ENCODE peak calls at places on chromosomes 3 and 15, in five cellular contexts. One of them, this sample, is unnamed. For H3K36me3, the result is how much of the 10 kb centered on the place peaks cover.

GRCh38 chr3:72520690-72521308 is 327.4 kb downstream of the SHQ1 start:
- DNase-seq in CD8-positive, alpha-beta memory T cell: no peak
- DNase-seq in astrocyte: peak
- DNase-seq in ascending aorta: no peak
- DNase-seq in fibroblast of lung: peak
- DNase-seq in this sample: no peak

GRCh38 chr3:61583890-61584289 is 22.5 kb downstream of the PTPRG start:
- DNase-seq in CD8-positive, alpha-beta memory T cell: no peak
- DNase-seq in astrocyte: no peak
- DNase-seq in ascending aorta: no peak
- DNase-seq in fibroblast of lung: no peak
- DNase-seq in this sample: no peak

GRCh38 chr15:62469478-62469873 is 304.4 kb upstream of the C2CD4B start:
- DNase-seq in CD8-positive, alpha-beta memory T cell: no peak
- DNase-seq in astrocyte: peak
- DNase-seq in ascending aorta: peak
- DNase-seq in fibroblast of lung: peak
- DNase-seq in this sample: no peak

GRCh38 chr3:109952924-109953323 is 615.6 kb upstream of the DPPA4 start:
- DNase-seq in CD8-positive, alpha-beta memory T cell: no peak
- DNase-seq in astrocyte: no peak
- DNase-seq in ascending aorta: no peak
- DNase-seq in fibroblast of lung: no peak
- DNase-seq in this sample: no peak

GRCh38 chr3:133476971-133477375 is 77.1 kb downstream of the BFSP2 start:
- DNase-seq in CD8-positive, alpha-beta memory T cell: no peak
- DNase-seq in astrocyte: no peak
- DNase-seq in ascending aorta: no peak
- DNase-seq in fibroblast of lung: no peak
- DNase-seq in this sample: no peak

GRCh38 chr3:170419301-170420087 is 826 bp downstream of the CLDN11 start:
- DNase-seq in CD8-positive, alpha-beta memory T cell: no peak
- DNase-seq in astrocyte: peak
- DNase-seq in ascending aorta: no peak
- DNase-seq in fibroblast of lung: peak
- DNase-seq in this sample: no peak

GRCh38 chr3:172629470-172629869 is 81.4 kb downstream of the NCEH1 start:
- DNase-seq in CD8-positive, alpha-beta memory T cell: no peak
- DNase-seq in astrocyte: no peak
- DNase-seq in ascending aorta: no peak
- DNase-seq in fibroblast of lung: peak
- DNase-seq in this sample: no peak

GRCh38 chr15:85924088-85924487 is 129.4 kb upstream of the KLHL25 start:
- DNase-seq in CD8-positive, alpha-beta memory T cell: no peak
- DNase-seq in astrocyte: no peak
- DNase-seq in ascending aorta: no peak
- DNase-seq in fibroblast of lung: no peak
- DNase-seq in this sample: no peak

GRCh38 chr3:185995352-185995751 is 57.5 kb upstream of the TRA2B start:
- DNase-seq in CD8-positive, alpha-beta memory T cell: no peak
- DNase-seq in astrocyte: peak
- DNase-seq in ascending aorta: no peak
- DNase-seq in fibroblast of lung: peak
- DNase-seq in this sample: no peak

GRCh38 chr3:148643389-148643840 is 54.3 kb upstream of the AGTR1 start:
- DNase-seq in CD8-positive, alpha-beta memory T cell: no peak
- DNase-seq in astrocyte: peak
- DNase-seq in ascending aorta: peak
- DNase-seq in fibroblast of lung: peak
- DNase-seq in this sample: no peak

GRCh38 chr3:15693340-15693739 is 91.8 kb downstream of the BTD start:
- DNase-seq in CD8-positive, alpha-beta memory T cell: no peak
- DNase-seq in astrocyte: peak
- DNase-seq in ascending aorta: no peak
- DNase-seq in fibroblast of lung: peak
- DNase-seq in this sample: no peak

GRCh38 chr15:26983822-26984221 is 12.8 kb downstream of the GABRG3 start:
- DNase-seq in CD8-positive, alpha-beta memory T cell: no peak
- DNase-seq in astrocyte: no peak
- DNase-seq in ascending aorta: no peak
- DNase-seq in fibroblast of lung: no peak
- DNase-seq in this sample: no peak

GRCh38 chr3:113329757-113330156 is 111.5 kb downstream of the CFAP44 start:
- DNase-seq in CD8-positive, alpha-beta memory T cell: no peak
- DNase-seq in astrocyte: peak
- DNase-seq in ascending aorta: no peak
- DNase-seq in fibroblast of lung: peak
- DNase-seq in this sample: no peak

DNA sequence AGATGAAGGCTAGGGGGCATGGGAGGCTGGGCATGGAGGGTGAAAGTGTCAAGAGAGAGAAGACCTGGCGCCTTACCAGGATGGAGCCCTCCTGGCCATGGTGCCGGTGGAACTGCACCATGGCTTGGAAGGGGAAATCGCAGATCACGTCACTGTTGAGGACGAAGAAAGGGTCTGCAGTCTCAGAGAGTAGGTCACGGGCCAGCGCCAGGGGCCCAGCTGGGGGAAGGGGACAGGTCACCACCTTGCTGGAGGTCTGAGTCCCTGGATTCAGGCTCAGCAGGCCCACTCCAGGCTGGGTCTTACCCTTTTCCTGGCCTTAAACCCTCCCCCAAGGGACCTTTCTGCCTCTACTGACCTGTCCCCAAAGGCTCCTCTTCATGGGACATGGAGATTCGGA is 855 bp downstream of the GMPPB start:
- DNase-seq in CD8-positive, alpha-beta memory T cell: no peak
- DNase-seq in astrocyte: no peak
- DNase-seq in ascending aorta: no peak
- DNase-seq in fibroblast of lung: no peak
- DNase-seq in this sample: no peak
- H3K36me3 ChIP-seq in CD8-positive, alpha-beta memory T cell: under half
- H3K36me3 ChIP-seq in astrocyte: under half
- H3K36me3 ChIP-seq in ascending aorta: under half
- H3K36me3 ChIP-seq in fibroblast of lung: under half
- H3K36me3 ChIP-seq in this sample: under half

DNA sequence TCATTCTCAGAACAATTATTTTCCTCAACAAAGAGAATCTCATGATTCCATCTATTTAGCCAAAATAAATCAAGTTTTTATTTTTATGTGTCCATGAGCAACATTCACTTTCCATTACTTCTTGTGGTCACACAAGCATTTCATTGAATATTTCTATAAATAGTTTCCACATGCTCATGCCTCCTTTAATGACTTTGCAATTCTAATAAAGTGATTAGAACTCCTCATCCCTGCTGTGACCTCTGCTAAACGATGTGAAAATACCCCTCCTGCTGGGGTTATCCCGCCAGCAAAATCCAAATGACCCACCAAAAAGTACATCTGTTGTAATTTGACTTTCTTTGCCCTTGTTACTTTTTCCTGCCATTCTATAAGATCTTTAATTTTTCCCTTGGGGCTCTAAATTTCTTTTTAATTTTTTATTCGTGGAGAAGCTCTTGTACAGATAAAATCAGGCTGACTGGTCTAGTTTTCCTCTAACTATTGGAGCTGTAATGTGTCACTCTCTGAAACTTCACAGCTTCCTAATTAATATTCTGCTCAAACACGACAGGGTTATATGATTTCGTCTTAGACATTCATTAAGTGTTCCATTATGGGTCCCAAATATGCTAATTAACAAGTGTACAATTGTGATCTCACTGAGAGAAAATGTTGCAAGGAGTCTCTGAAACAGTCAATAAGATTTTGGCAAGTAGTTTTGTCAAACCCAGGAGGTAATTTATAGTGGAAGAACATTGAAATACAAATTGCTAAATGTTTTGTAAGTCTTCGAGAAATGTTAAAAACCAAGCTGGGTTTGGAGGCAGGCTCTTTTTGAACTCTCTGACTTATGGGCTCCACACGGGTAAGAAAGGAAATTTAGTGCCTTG is 533.1 kb upstream of the NAALADL2 start:
- DNase-seq in CD8-positive, alpha-beta memory T cell: no peak
- DNase-seq in astrocyte: peak
- DNase-seq in ascending aorta: no peak
- DNase-seq in fibroblast of lung: peak
- DNase-seq in this sample: no peak
- H3K36me3 ChIP-seq in CD8-positive, alpha-beta memory T cell: under half
- H3K36me3 ChIP-seq in astrocyte: under half
- H3K36me3 ChIP-seq in ascending aorta: under half
- H3K36me3 ChIP-seq in fibroblast of lung: under half
- H3K36me3 ChIP-seq in this sample: under half

GRCh38 chr3:9379327-9379726 is 16.5 kb downstream of the THUMPD3 start:
- DNase-seq in CD8-positive, alpha-beta memory T cell: no peak
- DNase-seq in astrocyte: no peak
- DNase-seq in ascending aorta: no peak
- DNase-seq in fibroblast of lung: no peak
- DNase-seq in this sample: no peak
- H3K36me3 ChIP-seq in CD8-positive, alpha-beta memory T cell: half or more
- H3K36me3 ChIP-seq in astrocyte: half or more
- H3K36me3 ChIP-seq in ascending aorta: half or more
- H3K36me3 ChIP-seq in fibroblast of lung: under half
- H3K36me3 ChIP-seq in this sample: under half

GRCh38 chr3:129563850-129564535 is 21.0 kb downstream of the H1-8 start:
- DNase-seq in CD8-positive, alpha-beta memory T cell: no peak
- DNase-seq in astrocyte: no peak
- DNase-seq in ascending aorta: no peak
- DNase-seq in fibroblast of lung: no peak
- DNase-seq in this sample: no peak

GRCh38 chr3:129563332-129563731 is 20.4 kb downstream of the H1-8 start:
- DNase-seq in CD8-positive, alpha-beta memory T cell: no peak
- DNase-seq in astrocyte: no peak
- DNase-seq in ascending aorta: no peak
- DNase-seq in fibroblast of lung: no peak
- DNase-seq in this sample: no peak

GRCh38 chr3:129561619-129562248 is 18.8 kb downstream of the H1-8 start:
- DNase-seq in CD8-positive, alpha-beta memory T cell: no peak
- DNase-seq in astrocyte: no peak
- DNase-seq in ascending aorta: no peak
- DNase-seq in fibroblast of lung: no peak
- DNase-seq in this sample: no peak

GRCh38 chr3:129560931-129561594 is 18.1 kb downstream of the H1-8 start:
- DNase-seq in CD8-positive, alpha-beta memory T cell: no peak
- DNase-seq in astrocyte: peak
- DNase-seq in ascending aorta: peak
- DNase-seq in fibroblast of lung: peak
- DNase-seq in this sample: no peak

GRCh38 chr3:129562803-129563202 is 19.8 kb downstream of the H1-8 start:
- DNase-seq in CD8-positive, alpha-beta memory T cell: no peak
- DNase-seq in astrocyte: no peak
- DNase-seq in ascending aorta: no peak
- DNase-seq in fibroblast of lung: no peak
- DNase-seq in this sample: peak
- H3K36me3 ChIP-seq in CD8-positive, alpha-beta memory T cell: under half
- H3K36me3 ChIP-seq in astrocyte: under half
- H3K36me3 ChIP-seq in ascending aorta: under half
- H3K36me3 ChIP-seq in fibroblast of lung: under half
- H3K36me3 ChIP-seq in this sample: under half

DNA sequence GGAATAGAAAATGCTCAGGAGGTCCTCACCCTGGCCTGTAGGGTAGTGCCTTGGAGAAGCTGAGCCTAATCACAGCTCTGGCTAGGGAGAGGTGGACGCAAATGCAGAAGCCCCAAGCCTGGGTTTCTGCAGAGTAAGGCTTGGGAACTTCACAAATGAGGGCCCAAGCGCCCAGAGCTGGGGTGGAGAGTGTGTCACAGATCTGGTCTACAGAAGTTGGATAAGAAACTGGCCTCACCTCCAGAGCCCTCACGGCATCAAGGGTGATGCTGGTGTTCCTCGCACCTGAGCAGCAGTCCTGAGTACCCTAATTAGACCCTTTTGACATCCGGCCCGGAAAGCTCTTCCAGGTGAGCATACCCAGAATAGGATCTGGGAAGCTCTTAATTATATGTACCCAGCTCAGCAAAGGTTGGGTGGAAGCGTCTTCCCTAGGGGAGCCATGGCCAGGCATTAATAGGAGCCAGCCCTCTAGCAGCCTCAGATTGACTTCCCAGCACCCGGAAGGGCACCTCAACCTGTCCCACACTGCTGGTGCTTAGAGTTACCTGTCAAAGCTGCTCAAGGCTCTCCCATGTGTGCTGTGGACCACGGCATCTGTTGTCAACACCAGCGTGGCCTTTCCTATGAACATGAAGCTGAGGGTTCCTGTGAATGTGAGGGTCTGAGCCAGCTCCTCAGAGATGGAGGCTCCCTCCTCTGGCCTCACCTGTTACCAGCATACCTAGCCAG is 31.8 kb downstream of the RBM5 start:
- DNase-seq in CD8-positive, alpha-beta memory T cell: no peak
- DNase-seq in astrocyte: no peak
- DNase-seq in ascending aorta: no peak
- DNase-seq in fibroblast of lung: no peak
- DNase-seq in this sample: no peak
- H3K36me3 ChIP-seq in CD8-positive, alpha-beta memory T cell: under half
- H3K36me3 ChIP-seq in astrocyte: under half
- H3K36me3 ChIP-seq in ascending aorta: half or more
- H3K36me3 ChIP-seq in fibroblast of lung: under half
- H3K36me3 ChIP-seq in this sample: under half

GRCh38 chr15:59157398-59157797 is 49.2 kb upstream of the LDHAL6B start:
- DNase-seq in CD8-positive, alpha-beta memory T cell: no peak
- DNase-seq in astrocyte: no peak
- DNase-seq in ascending aorta: no peak
- DNase-seq in fibroblast of lung: no peak
- DNase-seq in this sample: no peak
- H3K36me3 ChIP-seq in CD8-positive, alpha-beta memory T cell: under half
- H3K36me3 ChIP-seq in astrocyte: under half
- H3K36me3 ChIP-seq in ascending aorta: half or more
- H3K36me3 ChIP-seq in fibroblast of lung: under half
- H3K36me3 ChIP-seq in this sample: under half

GRCh38 chr15:75616766-75617165 is 8.8 kb downstream of the SNUPN start:
- DNase-seq in CD8-positive, alpha-beta memory T cell: no peak
- DNase-seq in astrocyte: no peak
- DNase-seq in ascending aorta: no peak
- DNase-seq in fibroblast of lung: no peak
- DNase-seq in this sample: no peak
- H3K36me3 ChIP-seq in CD8-positive, alpha-beta memory T cell: under half
- H3K36me3 ChIP-seq in astrocyte: under half
- H3K36me3 ChIP-seq in ascending aorta: under half
- H3K36me3 ChIP-seq in fibroblast of lung: under half
- H3K36me3 ChIP-seq in this sample: under half

DNA sequence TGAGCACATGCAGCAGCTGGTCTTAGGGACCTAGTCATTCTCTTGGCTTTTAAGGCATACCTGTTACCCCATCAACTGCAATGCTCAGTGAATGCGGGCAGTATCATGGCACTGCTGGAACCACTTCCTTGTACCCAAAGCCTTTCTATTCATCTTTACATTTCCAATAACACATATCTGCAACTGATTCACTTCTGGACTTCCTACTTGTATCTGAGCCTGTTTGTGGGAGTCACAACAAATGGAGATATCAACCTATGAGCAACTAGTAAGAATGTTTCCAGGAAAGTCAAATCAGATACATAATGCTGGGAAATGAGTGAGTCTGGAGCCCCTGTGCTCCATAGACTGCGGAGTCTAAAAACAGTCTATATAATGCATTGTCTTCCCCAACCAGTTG is 61.4 kb upstream of the PARL start:
- DNase-seq in CD8-positive, alpha-beta memory T cell: no peak
- DNase-seq in astrocyte: no peak
- DNase-seq in ascending aorta: no peak
- DNase-seq in fibroblast of lung: no peak
- DNase-seq in this sample: no peak
- H3K36me3 ChIP-seq in CD8-positive, alpha-beta memory T cell: under half
- H3K36me3 ChIP-seq in astrocyte: under half
- H3K36me3 ChIP-seq in ascending aorta: half or more
- H3K36me3 ChIP-seq in fibroblast of lung: under half
- H3K36me3 ChIP-seq in this sample: under half